ENCODE peak calls at places on chromosomes 11 and 22, in six cellular contexts. One of them, this sample, is unnamed.

GRCh38 chr22:42033263-42034181 is 34.9 kb downstream of the WBP2NL start:
- DNase-seq in activated T-cell treated with anti-CD3 and anti-CD28 coated beads for 48 hours: no peak
- DNase-seq in endothelial cell of umbilical vein: no peak
- DNase-seq in T-cell: no peak
- DNase-seq in anterior cingulate cortex: no peak
- DNase-seq in stimulated activated naive CD8-positive, alpha-beta T cell treated with anti-CD3 and anti-CD28 coated beads, Interleukin-15, Interleukin-2, amounts not matched to agents 100 U/mL and 50 U/mL, for 24 hours: no peak
- DNase-seq in this sample: no peak

GRCh38 chr22:44158766-44159165 is 22.0 kb upstream of the PARVG start:
- DNase-seq in activated T-cell treated with anti-CD3 and anti-CD28 coated beads for 48 hours: no peak
- DNase-seq in anterior cingulate cortex: no peak
- DNase-seq in endothelial cell of umbilical vein: no peak
- DNase-seq in stimulated activated naive CD8-positive, alpha-beta T cell treated with anti-CD3 and anti-CD28 coated beads, Interleukin-15, Interleukin-2, amounts not matched to agents 100 U/mL and 50 U/mL, for 24 hours: no peak
- DNase-seq in T-cell: no peak
- DNase-seq in this sample: peak

GRCh38 chr11:35617687-35618496 is at the start of gene FJX1:
- DNase-seq in anterior cingulate cortex: peak
- DNase-seq in T-cell: no peak
- DNase-seq in endothelial cell of umbilical vein: peak
- DNase-seq in stimulated activated naive CD8-positive, alpha-beta T cell treated with anti-CD3 and anti-CD28 coated beads, Interleukin-15, Interleukin-2, amounts not matched to agents 100 U/mL and 50 U/mL, for 24 hours: peak
- DNase-seq in activated T-cell treated with anti-CD3 and anti-CD28 coated beads for 48 hours: no peak
- DNase-seq in this sample: peak

GRCh38 chr11:84372366-84372765 is 1086.2 kb upstream of the CCDC90B start:
- DNase-seq in endothelial cell of umbilical vein: no peak
- DNase-seq in anterior cingulate cortex: no peak
- DNase-seq in stimulated activated naive CD8-positive, alpha-beta T cell treated with anti-CD3 and anti-CD28 coated beads, Interleukin-15, Interleukin-2, amounts not matched to agents 100 U/mL and 50 U/mL, for 24 hours: no peak
- DNase-seq in activated T-cell treated with anti-CD3 and anti-CD28 coated beads for 48 hours: no peak
- DNase-seq in T-cell: no peak
- DNase-seq in this sample: no peak

GRCh38 chr22:24706732-24707476 is 67.6 kb downstream of the PIWIL3 start:
- DNase-seq in endothelial cell of umbilical vein: no peak
- DNase-seq in T-cell: no peak
- DNase-seq in stimulated activated naive CD8-positive, alpha-beta T cell treated with anti-CD3 and anti-CD28 coated beads, Interleukin-15, Interleukin-2, amounts not matched to agents 100 U/mL and 50 U/mL, for 24 hours: peak
- DNase-seq in anterior cingulate cortex: no peak
- DNase-seq in activated T-cell treated with anti-CD3 and anti-CD28 coated beads for 48 hours: no peak
- DNase-seq in this sample: no peak

GRCh38 chr11:35045219-35045819 is 93.7 kb upstream of the CD44 start:
- DNase-seq in endothelial cell of umbilical vein: no peak
- DNase-seq in anterior cingulate cortex: no peak
- DNase-seq in T-cell: peak
- DNase-seq in activated T-cell treated with anti-CD3 and anti-CD28 coated beads for 48 hours: peak
- DNase-seq in stimulated activated naive CD8-positive, alpha-beta T cell treated with anti-CD3 and anti-CD28 coated beads, Interleukin-15, Interleukin-2, amounts not matched to agents 100 U/mL and 50 U/mL, for 24 hours: peak
- DNase-seq in this sample: no peak

GRCh38 chr11:62427630-62428233 is 8.9 kb downstream of the SCGB1A1 start:
- DNase-seq in activated T-cell treated with anti-CD3 and anti-CD28 coated beads for 48 hours: no peak
- DNase-seq in endothelial cell of umbilical vein: no peak
- DNase-seq in T-cell: no peak
- DNase-seq in stimulated activated naive CD8-positive, alpha-beta T cell treated with anti-CD3 and anti-CD28 coated beads, Interleukin-15, Interleukin-2, amounts not matched to agents 100 U/mL and 50 U/mL, for 24 hours: no peak
- DNase-seq in anterior cingulate cortex: no peak
- DNase-seq in this sample: no peak

GRCh38 chr22:47029244-47030001 is 267.0 kb downstream of the TBC1D22A start:
- DNase-seq in T-cell: no peak
- DNase-seq in anterior cingulate cortex: no peak
- DNase-seq in endothelial cell of umbilical vein: no peak
- DNase-seq in stimulated activated naive CD8-positive, alpha-beta T cell treated with anti-CD3 and anti-CD28 coated beads, Interleukin-15, Interleukin-2, amounts not matched to agents 100 U/mL and 50 U/mL, for 24 hours: no peak
- DNase-seq in activated T-cell treated with anti-CD3 and anti-CD28 coated beads for 48 hours: no peak
- DNase-seq in this sample: peak

GRCh38 chr11:125348704-125349635 is 147.1 kb downstream of the FEZ1 start:
- DNase-seq in stimulated activated naive CD8-positive, alpha-beta T cell treated with anti-CD3 and anti-CD28 coated beads, Interleukin-15, Interleukin-2, amounts not matched to agents 100 U/mL and 50 U/mL, for 24 hours: peak
- DNase-seq in activated T-cell treated with anti-CD3 and anti-CD28 coated beads for 48 hours: peak
- DNase-seq in endothelial cell of umbilical vein: peak
- DNase-seq in anterior cingulate cortex: peak
- DNase-seq in T-cell: peak
- DNase-seq in this sample: peak

GRCh38 chr11:117583063-117583801 is 213.8 kb downstream of the DSCAML1 start:
- DNase-seq in anterior cingulate cortex: peak
- DNase-seq in endothelial cell of umbilical vein: no peak
- DNase-seq in activated T-cell treated with anti-CD3 and anti-CD28 coated beads for 48 hours: no peak
- DNase-seq in stimulated activated naive CD8-positive, alpha-beta T cell treated with anti-CD3 and anti-CD28 coated beads, Interleukin-15, Interleukin-2, amounts not matched to agents 100 U/mL and 50 U/mL, for 24 hours: no peak
- DNase-seq in T-cell: no peak
- DNase-seq in this sample: no peak

GRCh38 chr11:123654566-123655081 is at the start of gene SCN3B:
- DNase-seq in endothelial cell of umbilical vein: peak
- DNase-seq in activated T-cell treated with anti-CD3 and anti-CD28 coated beads for 48 hours: peak
- DNase-seq in T-cell: no peak
- DNase-seq in stimulated activated naive CD8-positive, alpha-beta T cell treated with anti-CD3 and anti-CD28 coated beads, Interleukin-15, Interleukin-2, amounts not matched to agents 100 U/mL and 50 U/mL, for 24 hours: peak
- DNase-seq in anterior cingulate cortex: peak
- DNase-seq in this sample: peak

GRCh38 chr22:50262973-50263617 is 1.6 kb upstream of the MAPK12 start:
- DNase-seq in anterior cingulate cortex: no peak
- DNase-seq in stimulated activated naive CD8-positive, alpha-beta T cell treated with anti-CD3 and anti-CD28 coated beads, Interleukin-15, Interleukin-2, amounts not matched to agents 100 U/mL and 50 U/mL, for 24 hours: no peak
- DNase-seq in activated T-cell treated with anti-CD3 and anti-CD28 coated beads for 48 hours: no peak
- DNase-seq in endothelial cell of umbilical vein: no peak
- DNase-seq in T-cell: no peak
- DNase-seq in this sample: no peak

GRCh38 chr11:89489930-89490329 is 1.2 kb downstream of the NOX4 start:
- DNase-seq in activated T-cell treated with anti-CD3 and anti-CD28 coated beads for 48 hours: no peak
- DNase-seq in endothelial cell of umbilical vein: no peak
- DNase-seq in stimulated activated naive CD8-positive, alpha-beta T cell treated with anti-CD3 and anti-CD28 coated beads, Interleukin-15, Interleukin-2, amounts not matched to agents 100 U/mL and 50 U/mL, for 24 hours: no peak
- DNase-seq in anterior cingulate cortex: no peak
- DNase-seq in T-cell: no peak
- DNase-seq in this sample: no peak